ENCODE peak calls at places on chromosomes 6 and 20, in six cellular contexts. One of them, this sample, is unnamed. For H3K4me1, the result is how much of the 10 kb centered on the place peaks cover.

GRCh38 chr6:138087549-138087948 is 19.7 kb downstream of the PERP start:
- DNase-seq in GM12878: no peak
- DNase-seq in K562: no peak
- DNase-seq in HCT116: peak
- DNase-seq in HepG2: peak
- DNase-seq in H1: no peak
- DNase-seq in this sample: no peak

GRCh38 chr6:33840064-33840926 is 36.5 kb upstream of the MLN start:
- DNase-seq in HepG2: peak
- DNase-seq in GM12878: peak
- DNase-seq in K562: peak
- DNase-seq in HCT116: peak
- DNase-seq in H1: no peak
- DNase-seq in this sample: no peak

GRCh38 chr6:11172501-11173337 is 59.7 kb downstream of the NEDD9 start:
- DNase-seq in GM12878: no peak
- DNase-seq in HepG2: peak
- DNase-seq in H1: peak
- DNase-seq in HCT116: peak
- DNase-seq in K562: peak
- DNase-seq in this sample: peak

GRCh38 chr20:40582531-40582930 is 106.5 kb downstream of the MAFB start:
- DNase-seq in GM12878: no peak
- DNase-seq in HepG2: peak
- DNase-seq in HCT116: no peak
- DNase-seq in H1: no peak
- DNase-seq in K562: no peak
- DNase-seq in this sample: no peak

GRCh38 chr6:99019341-99019740 is 71.6 kb upstream of the FBXL4 start:
- DNase-seq in K562: no peak
- DNase-seq in HCT116: no peak
- DNase-seq in H1: no peak
- DNase-seq in GM12878: no peak
- DNase-seq in HepG2: no peak
- DNase-seq in this sample: no peak

GRCh38 chr6:25138697-25139051 is 140.5 kb upstream of the CARMIL1 start:
- DNase-seq in H1: no peak
- DNase-seq in GM12878: no peak
- DNase-seq in HCT116: no peak
- DNase-seq in HepG2: no peak
- DNase-seq in K562: no peak
- DNase-seq in this sample: no peak

GRCh38 chr6:1821188-1822183 is 211.8 kb downstream of the FOXC1 start:
- DNase-seq in GM12878: peak
- DNase-seq in K562: no peak
- DNase-seq in HepG2: peak
- DNase-seq in HCT116: no peak
- DNase-seq in H1: no peak
- DNase-seq in this sample: no peak

GRCh38 chr20:18465536-18466200 is 1.2 kb downstream of the DZANK1 start:
- DNase-seq in GM12878: peak
- DNase-seq in H1: no peak
- DNase-seq in K562: no peak
- DNase-seq in HCT116: no peak
- DNase-seq in HepG2: no peak
- DNase-seq in this sample: no peak

GRCh38 chr6:101429291-101429690 is 35.8 kb downstream of the GRIK2 start:
- DNase-seq in HepG2: no peak
- DNase-seq in HCT116: no peak
- DNase-seq in H1: no peak
- DNase-seq in K562: no peak
- DNase-seq in GM12878: no peak
- DNase-seq in this sample: no peak

DNA sequence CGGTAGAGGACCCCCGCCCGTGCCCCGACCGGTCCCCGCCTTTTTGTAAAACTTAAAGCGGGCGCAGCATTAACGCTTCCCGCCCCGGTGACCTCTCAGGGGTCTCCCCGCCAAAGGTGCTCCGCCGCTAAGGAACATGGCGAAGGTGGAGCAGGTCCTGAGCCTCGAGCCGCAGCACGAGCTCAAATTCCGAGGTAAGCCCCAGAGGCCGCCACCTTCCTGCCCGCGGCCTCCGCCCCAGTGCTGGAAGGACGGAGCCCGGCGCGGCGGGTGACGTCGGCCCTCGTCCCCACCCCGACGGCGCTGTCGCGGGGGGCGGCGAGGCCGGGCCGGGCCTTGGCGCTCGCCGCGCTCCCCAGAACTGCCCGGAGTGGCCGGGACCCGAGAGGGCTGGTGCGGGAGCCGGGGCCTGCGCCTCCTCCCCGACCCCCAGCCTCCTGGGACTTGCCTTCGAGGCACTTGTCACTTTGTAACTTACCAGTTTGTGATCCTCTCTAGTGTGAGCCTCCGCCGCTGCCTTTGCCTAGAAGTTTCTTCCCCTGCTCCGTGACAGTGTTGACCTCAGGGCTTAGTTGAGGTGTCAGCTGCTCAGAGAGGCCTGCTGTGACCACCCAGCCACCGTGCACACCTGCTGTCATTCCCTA is 417 bp downstream of the VAPB start:
- DNase-seq in HepG2: peak
- DNase-seq in GM12878: no peak
- DNase-seq in H1: no peak
- DNase-seq in HCT116: no peak
- DNase-seq in K562: peak
- DNase-seq in this sample: no peak
- TF ChIP-seq ZNF274 in HepG2: no peak
- TF ChIP-seq ZNF274 in GM12878: no peak
- TF ChIP-seq ZNF274 in H1: no peak
- TF ChIP-seq ZNF274 in HCT116: no peak
- TF ChIP-seq ZNF274 in K562: no peak
- TF ChIP-seq ZNF274 in this sample: no peak

GRCh38 chr6:116389357-116389756 is 18.6 kb downstream of the DSE start:
- DNase-seq in HepG2: no peak
- DNase-seq in H1: no peak
- DNase-seq in GM12878: no peak
- DNase-seq in HCT116: no peak
- DNase-seq in K562: no peak
- DNase-seq in this sample: no peak
- H3K4me1 ChIP-seq in HepG2: under half
- H3K4me1 ChIP-seq in H1: under half
- H3K4me1 ChIP-seq in GM12878: half or more
- H3K4me1 ChIP-seq in HCT116: under half
- H3K4me1 ChIP-seq in K562: under half
- H3K4me1 ChIP-seq in this sample: under half

GRCh38 chr6:84733889-84734288 is 30.5 kb downstream of the TBX18 start:
- DNase-seq in H1: no peak
- DNase-seq in GM12878: no peak
- DNase-seq in HepG2: no peak
- DNase-seq in HCT116: no peak
- DNase-seq in K562: no peak
- DNase-seq in this sample: no peak
- TF ChIP-seq ZNF274 in H1: no peak
- TF ChIP-seq ZNF274 in GM12878: no peak
- TF ChIP-seq ZNF274 in HepG2: no peak
- TF ChIP-seq ZNF274 in HCT116: no peak
- TF ChIP-seq ZNF274 in K562: no peak
- TF ChIP-seq ZNF274 in this sample: no peak

DNA sequence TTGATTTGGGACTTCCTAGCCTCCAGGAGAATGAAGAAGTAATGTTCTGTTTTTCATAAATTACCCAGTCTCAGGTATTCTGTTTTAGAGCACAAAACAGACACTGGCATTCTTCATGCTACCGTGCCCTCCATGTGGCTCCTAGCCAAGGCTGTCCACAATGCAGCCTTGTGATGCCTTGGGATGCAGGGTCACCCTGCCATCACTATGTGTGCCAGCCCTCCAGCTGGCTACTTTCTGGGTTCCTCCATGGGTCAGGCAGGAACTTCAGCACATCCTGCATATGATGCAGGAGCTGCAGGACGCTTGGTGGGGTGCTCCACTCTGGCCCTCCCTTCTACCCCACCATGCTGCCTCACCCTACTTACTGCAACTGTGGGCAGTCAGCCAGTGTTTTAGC is 38.0 kb upstream of the FAM50B start:
- DNase-seq in HCT116: no peak
- DNase-seq in H1: no peak
- DNase-seq in GM12878: no peak
- DNase-seq in K562: no peak
- DNase-seq in HepG2: no peak
- DNase-seq in this sample: no peak
- H3K4me1 ChIP-seq in HCT116: under half
- H3K4me1 ChIP-seq in H1: under half
- H3K4me1 ChIP-seq in GM12878: under half
- H3K4me1 ChIP-seq in K562: under half
- H3K4me1 ChIP-seq in HepG2: half or more
- H3K4me1 ChIP-seq in this sample: under half

GRCh38 chr20:62637521-62638054 is 4.7 kb upstream of the SLCO4A1 start:
- DNase-seq in HCT116: no peak
- DNase-seq in GM12878: no peak
- DNase-seq in K562: no peak
- DNase-seq in HepG2: no peak
- DNase-seq in H1: no peak
- DNase-seq in this sample: no peak

GRCh38 chr20:62638055-62638570 is 4.2 kb upstream of the SLCO4A1 start:
- DNase-seq in HepG2: peak
- DNase-seq in HCT116: no peak
- DNase-seq in K562: no peak
- DNase-seq in H1: no peak
- DNase-seq in GM12878: no peak
- DNase-seq in this sample: no peak

GRCh38 chr20:62637110-62637509 is 5.2 kb upstream of the SLCO4A1 start:
- DNase-seq in K562: no peak
- DNase-seq in HepG2: no peak
- DNase-seq in HCT116: no peak
- DNase-seq in GM12878: no peak
- DNase-seq in H1: no peak
- DNase-seq in this sample: no peak

GRCh38 chr20:62639765-62640164 is 2.5 kb upstream of the SLCO4A1 start:
- DNase-seq in K562: no peak
- DNase-seq in HCT116: no peak
- DNase-seq in HepG2: peak
- DNase-seq in GM12878: no peak
- DNase-seq in H1: no peak
- DNase-seq in this sample: no peak

DNA sequence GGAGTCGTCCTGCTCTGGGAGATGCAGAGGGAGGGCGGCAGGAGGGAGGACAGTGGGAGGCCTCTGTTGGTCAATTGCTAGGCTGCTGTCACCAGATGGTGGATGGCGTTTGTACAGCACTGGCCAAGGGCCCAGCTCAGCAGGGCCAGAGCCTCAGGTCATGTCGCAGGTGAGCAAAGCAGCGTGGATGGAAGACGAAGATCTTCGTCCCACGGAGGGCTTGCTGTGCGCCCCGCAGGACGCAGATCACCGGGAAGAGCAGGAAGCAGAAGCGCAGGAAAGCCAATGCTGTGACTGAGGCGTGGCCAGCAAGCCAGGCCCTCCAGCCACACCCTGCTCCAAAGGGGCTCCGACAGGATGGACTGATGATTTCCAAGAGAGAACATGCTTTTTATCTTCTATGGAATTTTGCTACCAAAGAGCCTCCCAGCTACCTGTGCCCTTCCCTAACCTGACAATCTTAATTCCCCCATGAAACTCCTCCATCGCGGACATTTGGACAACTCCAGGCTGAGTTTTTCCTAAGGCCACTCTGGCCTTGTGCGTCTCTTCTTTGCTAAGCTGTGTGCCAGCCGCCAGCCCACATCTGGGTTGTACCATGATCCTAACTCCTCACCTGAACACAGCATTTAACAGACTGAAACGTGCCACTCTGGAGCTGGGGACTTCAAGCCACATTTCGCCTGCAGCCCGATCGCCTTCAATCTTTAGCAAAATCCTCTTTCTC is 3.5 kb upstream of the SLCO4A1 start:
- DNase-seq in HCT116: no peak
- DNase-seq in H1: no peak
- DNase-seq in K562: no peak
- DNase-seq in GM12878: no peak
- DNase-seq in HepG2: no peak
- DNase-seq in this sample: no peak
- TF ChIP-seq ZNF274 in HCT116: no peak
- TF ChIP-seq ZNF274 in H1: no peak
- TF ChIP-seq ZNF274 in K562: no peak
- TF ChIP-seq ZNF274 in GM12878: no peak
- TF ChIP-seq ZNF274 in HepG2: no peak
- TF ChIP-seq ZNF274 in this sample: no peak

GRCh38 chr6:76174722-76175121 is 102.3 kb upstream of the IMPG1 start:
- DNase-seq in HCT116: no peak
- DNase-seq in H1: no peak
- DNase-seq in K562: no peak
- DNase-seq in HepG2: no peak
- DNase-seq in GM12878: no peak
- DNase-seq in this sample: no peak
- H3K4me1 ChIP-seq in HCT116: under half
- H3K4me1 ChIP-seq in H1: under half
- H3K4me1 ChIP-seq in K562: under half
- H3K4me1 ChIP-seq in HepG2: under half
- H3K4me1 ChIP-seq in GM12878: under half
- H3K4me1 ChIP-seq in this sample: under half

This sample was measured in NT2/D1.